ENCODE peak calls at places on chromosomes 6 and 20, in six cellular contexts. C is fibroblast of lung; E is CD8-positive, alpha-beta memory T cell; F is cardiac muscle cell; T is right cardiac atrium; P is psoas muscle. Y is an unnamed sample.

GRCh38 chr6:90493332-90493731 is 93.5 kb downstream of the MAP3K7 start:
- DNase-seq in E (no peak), P (no peak), F (no peak), C (peak), T (no peak), Y (peak)

GRCh38 chr20:4112490-4113420 is 97.4 kb upstream of the RNF24 start:
- DNase-seq in C (peak), E (no peak), P (no peak), F (no peak), T (peak), Y (no peak)

GRCh38 chr6:135546206-135546605 is 48.7 kb upstream of the AHI1 start:
- DNase-seq in C (no peak), E (no peak), F (no peak), T (no peak), P (no peak), Y (no peak)

GRCh38 chr6:132153221-132153896 is 202.2 kb upstream of the CCN2 start:
- DNase-seq in T (no peak), E (no peak), C (peak), F (no peak), P (no peak), Y (no peak)

GRCh38 chr20:62707981-62708521 is 585 bp upstream of the NTSR1 start:
- DNase-seq in P (no peak), E (no peak), F (no peak), T (no peak), C (no peak), Y (peak)

GRCh38 chr6:56808871-56809359 is 146.0 kb upstream of the BEND6 start:
- DNase-seq in E (no peak), F (peak), P (no peak), C (no peak), T (no peak), Y (no peak)

GRCh38 chr6:112163295-112164257 is 76.2 kb downstream of the FAM229B start:
- DNase-seq in P (peak), F (peak), C (peak), T (peak), E (peak), Y (peak)

GRCh38 chr6:95948324-95948723 is 67.5 kb upstream of the FUT9 start:
- DNase-seq in P (no peak), T (no peak), E (no peak), F (no peak), C (no peak), Y (no peak)

GRCh38 chr6:27908017-27908416 is 4.2 kb downstream of the OR2B2 start:
- DNase-seq in C (no peak), E (no peak), T (no peak), F (no peak), P (no peak), Y (no peak)

GRCh38 chr6:89471287-89471867 is 38.4 kb downstream of the ANKRD6 start:
- DNase-seq in P (no peak), C (no peak), F (peak), T (no peak), E (no peak), Y (no peak)

GRCh38 chr6:4583026-4583425 is 193.2 kb upstream of the CDYL start:
- DNase-seq in F (no peak), E (no peak), T (no peak), C (no peak), P (no peak), Y (no peak)

GRCh38 chr6:75202676-75203131 is 3.1 kb downstream of the COL12A1 start:
- DNase-seq in F (no peak), E (no peak), P (no peak), T (no peak), C (peak), Y (no peak)

GRCh38 chr20:38139919-38140753 is 24.9 kb downstream of the TGM2 start:
- DNase-seq in P (no peak), C (peak), T (no peak), F (no peak), E (no peak), Y (no peak)

DNA sequence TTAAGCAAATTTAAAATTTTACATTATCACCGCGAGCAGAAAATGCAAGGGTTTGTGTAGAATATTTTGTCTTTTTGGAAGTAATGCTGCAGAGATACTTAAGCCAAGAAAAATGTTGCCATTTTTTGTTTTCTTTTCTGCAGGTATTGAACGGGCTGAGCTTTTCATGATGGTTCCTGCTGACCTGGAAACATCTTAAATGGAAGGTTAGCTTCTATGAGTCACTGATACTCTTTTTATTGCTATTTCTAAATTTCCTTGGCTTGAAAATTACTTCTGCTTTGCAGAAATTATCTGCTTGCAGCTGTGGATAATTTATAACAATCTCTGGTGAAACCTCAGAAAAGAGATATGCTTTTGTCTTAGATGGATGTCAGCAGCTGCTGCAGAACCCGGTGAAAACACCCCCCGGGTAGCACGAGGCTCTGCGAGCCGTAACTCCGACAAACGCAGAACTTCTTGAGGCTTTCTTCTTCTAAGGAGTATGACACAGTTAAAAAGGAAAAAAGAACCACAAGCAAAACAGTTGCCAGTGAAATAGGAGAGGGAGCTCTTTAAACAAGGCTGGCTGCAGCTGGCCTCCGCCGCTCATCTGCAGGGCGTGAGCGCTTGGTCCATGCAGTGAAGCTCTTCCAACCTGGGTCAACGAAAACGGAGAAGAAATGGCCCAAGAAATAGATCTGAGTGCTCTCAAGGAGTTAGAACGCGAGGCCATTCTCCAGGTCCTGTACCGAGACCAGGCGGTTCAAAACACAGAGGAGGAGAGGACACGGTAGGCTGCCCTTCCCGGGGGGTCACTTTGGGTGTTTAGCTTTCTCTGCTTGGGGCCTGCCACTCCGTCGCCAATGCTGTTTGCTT is 13.0 kb downstream of the SYTL3 start:
- DNase-seq in F (no peak), P (peak), E (peak), T (no peak), C (peak), Y (no peak)
- H3K4me3 ChIP-seq in F (no peak), P (peak), E (peak), T (no peak), C (peak), Y (no peak)

DNA sequence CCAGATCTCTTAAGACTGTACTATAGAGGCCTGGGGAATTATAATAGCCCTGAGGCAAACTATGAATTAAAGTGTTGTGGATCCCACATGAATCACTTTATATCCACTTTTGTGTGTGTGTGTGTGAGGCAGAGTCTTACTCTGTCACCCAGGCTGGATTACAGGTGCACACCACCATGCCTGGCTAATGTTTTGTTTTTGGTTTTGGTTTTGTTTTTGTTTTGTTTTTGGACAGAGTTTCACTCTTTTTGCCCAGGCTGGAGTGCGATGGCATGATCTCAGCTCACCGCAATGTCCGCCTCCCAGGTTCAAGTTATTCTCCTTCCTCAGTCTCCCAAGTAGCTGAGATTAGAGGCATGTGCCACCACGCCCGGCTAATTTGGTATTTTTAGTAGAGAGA is 32.2 kb upstream of the MICB start:
- DNase-seq in E (no peak), T (no peak), P (no peak), C (no peak), F (no peak), Y (no peak)
- H3K4me3 ChIP-seq in E (peak), T (no peak), P (peak), C (no peak), F (no peak), Y (no peak)

DNA sequence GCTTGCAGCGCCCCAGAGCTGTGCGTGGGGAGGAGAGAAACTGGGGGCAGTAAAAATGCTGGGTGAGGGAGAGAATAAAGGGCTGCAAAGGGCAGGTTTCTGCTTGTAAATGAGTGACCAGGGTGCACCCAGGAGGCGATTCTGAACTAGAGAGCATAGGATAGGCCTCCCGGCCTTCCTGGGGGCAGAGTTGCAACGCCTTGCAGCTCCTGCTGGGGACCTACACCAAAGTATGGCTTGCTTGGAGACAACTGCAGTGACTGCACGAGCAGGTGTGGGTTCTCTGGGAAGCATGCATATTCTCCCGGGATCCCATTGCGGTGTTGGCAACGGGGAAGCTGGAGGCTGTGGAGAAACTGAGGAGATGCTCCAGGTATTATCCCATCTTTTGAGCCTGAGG is 111.6 kb upstream of the SPACA1 start:
- DNase-seq in E (no peak), T (no peak), P (no peak), C (no peak), F (no peak), Y (no peak)
- H3K4me3 ChIP-seq in E (no peak), T (no peak), P (no peak), C (no peak), F (no peak), Y (no peak)

DNA sequence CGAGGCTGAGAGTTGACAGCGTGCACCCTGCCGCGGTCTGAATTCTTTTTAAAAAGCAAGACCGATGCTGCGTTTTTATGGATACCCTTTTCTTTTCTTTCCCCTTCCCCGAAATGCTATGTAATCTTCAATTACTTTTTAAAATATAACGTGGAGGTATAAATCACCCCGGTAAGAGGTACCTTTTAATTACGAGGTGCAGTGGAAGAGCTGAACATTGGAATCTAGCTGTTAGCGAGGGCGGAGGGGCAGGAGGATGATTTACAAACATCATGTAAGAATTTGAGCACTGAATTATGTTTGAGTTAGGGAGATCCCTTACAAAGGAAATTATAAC is 1.2 kb downstream of the EYA2 start:
- DNase-seq in E (no peak), C (no peak), T (no peak), P (no peak), F (no peak), Y (peak)
- H3K4me3 ChIP-seq in E (no peak), C (no peak), T (peak), P (peak), F (peak), Y (peak)

GRCh38 chr6:13696226-13696625 is 15.4 kb downstream of the RANBP9 start:
- DNase-seq in C (peak), T (no peak), F (no peak), E (no peak), P (no peak), Y (no peak)
- H3K4me3 ChIP-seq in C (no peak), T (no peak), F (no peak), E (no peak), P (no peak), Y (no peak)

DNA sequence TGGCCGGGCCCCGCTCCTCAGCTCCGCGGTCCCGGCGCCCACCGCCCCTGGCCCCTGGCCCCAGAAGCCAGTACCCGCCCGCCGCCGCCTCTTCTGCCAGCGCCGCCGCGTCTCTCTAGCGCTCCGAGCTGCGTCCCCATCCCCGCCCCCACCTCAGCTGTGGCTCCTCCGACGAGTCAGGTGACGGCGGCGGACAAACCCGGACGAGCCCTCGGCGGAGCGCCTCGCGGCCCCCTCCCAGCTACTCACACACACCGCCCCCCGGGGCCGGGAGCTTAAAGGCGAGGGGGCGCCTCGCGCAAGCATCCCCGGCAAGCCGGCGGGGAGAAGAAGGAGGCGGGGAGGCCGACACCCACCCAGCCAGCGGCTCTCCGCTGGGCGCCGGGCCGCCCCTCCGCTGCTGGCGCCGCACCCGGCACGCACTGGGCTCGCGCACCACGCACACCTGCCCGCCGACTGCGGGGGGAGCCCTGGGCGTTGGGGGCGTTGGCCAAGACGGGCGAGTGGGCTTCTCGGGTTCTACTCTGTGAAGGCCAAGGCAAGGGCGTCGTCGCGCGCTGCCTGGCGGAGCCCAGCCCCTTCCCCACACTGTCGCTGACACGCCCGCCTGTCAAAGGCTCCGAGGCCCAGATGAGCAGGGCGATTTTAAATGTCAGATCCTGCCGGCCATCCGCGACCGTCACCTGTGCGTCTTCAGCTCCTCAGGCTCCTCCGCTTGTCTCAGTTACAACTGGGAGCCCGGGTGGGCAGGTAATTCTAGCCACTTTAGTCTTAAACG is at the start of gene SNAP91:
- DNase-seq in E (no peak), T (peak), F (peak), C (no peak), P (no peak), Y (peak)
- H3K4me3 ChIP-seq in E (no peak), T (peak), F (peak), C (no peak), P (peak), Y (peak)

DNA sequence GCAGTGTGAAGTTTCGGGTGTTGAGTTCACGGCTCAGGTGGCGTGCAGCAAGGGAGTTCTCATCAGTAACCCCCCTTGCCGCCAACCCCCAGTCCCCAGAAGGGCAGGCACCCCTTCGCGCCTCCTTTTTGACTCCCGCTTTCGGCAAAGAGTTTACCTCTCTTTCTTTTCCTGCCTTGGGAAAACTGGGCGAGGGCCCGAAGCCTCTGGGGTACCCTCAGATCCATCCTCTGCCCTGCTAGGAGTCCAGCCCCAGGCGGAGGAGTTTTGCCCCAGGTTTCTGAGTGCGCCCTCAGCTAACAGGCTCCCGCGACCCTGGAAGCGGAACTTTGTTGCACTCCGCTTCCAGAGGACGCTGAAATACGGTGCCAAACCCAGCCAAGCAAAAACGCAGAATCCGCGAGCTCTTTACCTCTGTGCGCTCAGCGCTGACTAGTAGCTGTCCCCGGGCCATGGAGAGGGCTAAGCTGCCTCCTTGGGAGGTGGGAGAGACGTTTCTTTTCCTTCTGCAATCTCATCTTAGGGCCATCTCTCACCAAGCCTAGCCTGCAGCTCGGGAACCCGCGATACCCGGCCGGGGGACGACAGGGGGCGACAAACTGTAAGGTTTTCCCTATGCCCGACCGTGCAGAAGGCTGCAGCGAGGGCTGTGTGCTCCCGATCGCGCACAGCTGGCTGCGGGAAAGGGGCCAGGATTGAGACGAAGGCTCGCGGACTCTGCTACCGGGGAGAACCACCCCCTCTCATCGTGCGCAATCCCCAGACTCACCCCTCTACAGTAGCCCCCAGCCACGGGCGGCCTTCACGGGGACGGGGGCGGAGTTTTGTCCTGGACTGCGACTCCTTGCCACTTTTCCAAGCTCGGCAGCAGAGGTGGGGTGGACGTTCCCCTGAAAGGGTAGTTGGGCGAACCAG is 2.7 kb upstream of the PAX1 start:
- DNase-seq in E (no peak), T (peak), F (peak), C (peak), P (peak), Y (peak)
- H3K4me3 ChIP-seq in E (no peak), T (no peak), F (peak), C (no peak), P (peak), Y (no peak)

GRCh38 chr6:30954631-30955366 is 14.0 kb downstream of the MUCL3 start:
- DNase-seq in E (peak), T (no peak), F (no peak), P (peak), C (no peak), Y (no peak)
- H3K4me3 ChIP-seq in E (peak), T (peak), F (peak), P (peak), C (peak), Y (peak)